ENCODE peak calls at places on chromosomes 16 and 17, in four cellular contexts. One of them, this sample, is unnamed.

GRCh38 chr16:50469121-50469743 is 79.0 kb upstream of the NKD1 start:
- DNase-seq in hippocampal formation: no peak
- DNase-seq in NCI-H748 treated with DMSO at 0.1 percent for 48 hours: no peak
- DNase-seq in mucosa of descending colon: no peak
- DNase-seq in this sample: no peak

GRCh38 chr16:58236231-58236690 is 38.4 kb upstream of the CSNK2A2 start:
- DNase-seq in hippocampal formation: peak
- DNase-seq in NCI-H748 treated with DMSO at 0.1 percent for 48 hours: peak
- DNase-seq in mucosa of descending colon: peak
- DNase-seq in this sample: peak

GRCh38 chr17:35314415-35315216 is 58.8 kb downstream of the SLFN11 start:
- DNase-seq in hippocampal formation: no peak
- DNase-seq in NCI-H748 treated with DMSO at 0.1 percent for 48 hours: no peak
- DNase-seq in mucosa of descending colon: no peak
- DNase-seq in this sample: no peak

GRCh38 chr16:67169642-67170167 is 633 bp upstream of the NOL3 start:
- DNase-seq in hippocampal formation: no peak
- DNase-seq in NCI-H748 treated with DMSO at 0.1 percent for 48 hours: no peak
- DNase-seq in mucosa of descending colon: peak
- DNase-seq in this sample: no peak

GRCh38 chr16:7405166-7405565 is 72.5 kb downstream of the RBFOX1 start:
- DNase-seq in hippocampal formation: peak
- DNase-seq in NCI-H748 treated with DMSO at 0.1 percent for 48 hours: peak
- DNase-seq in mucosa of descending colon: peak
- DNase-seq in this sample: peak

GRCh38 chr16:17777461-17777863 is 306.7 kb upstream of the XYLT1 start:
- DNase-seq in hippocampal formation: no peak
- DNase-seq in NCI-H748 treated with DMSO at 0.1 percent for 48 hours: no peak
- DNase-seq in mucosa of descending colon: no peak
- DNase-seq in this sample: no peak

GRCh38 chr17:6413073-6413472 is 21.8 kb downstream of the AIPL1 start:
- DNase-seq in hippocampal formation: no peak
- DNase-seq in NCI-H748 treated with DMSO at 0.1 percent for 48 hours: peak
- DNase-seq in mucosa of descending colon: no peak
- DNase-seq in this sample: peak

GRCh38 chr17:75808549-75808904 is 23.9 kb downstream of the UNK start:
- DNase-seq in hippocampal formation: no peak
- DNase-seq in NCI-H748 treated with DMSO at 0.1 percent for 48 hours: no peak
- DNase-seq in mucosa of descending colon: no peak
- DNase-seq in this sample: no peak

GRCh38 chr17:7716901-7717755 is at the start of gene DNAH2:
- DNase-seq in hippocampal formation: peak
- DNase-seq in NCI-H748 treated with DMSO at 0.1 percent for 48 hours: peak
- DNase-seq in mucosa of descending colon: peak
- DNase-seq in this sample: peak